ENCODE peak calls at places on chromosomes 2 and 18, in seven cellular contexts. F, Z, K, Y, J, L and G are unnamed samples.

GRCh38 chr18:61831071-61831470 is 61.7 kb downstream of the RNF152 start:
- DNase-seq in F (no peak), Z (no peak), K (no peak), L (peak; percentile 53), Y (no peak), J (peak; percentile 24), G (no peak)

GRCh38 chr2:117982376-117983033 is 31.4 kb downstream of the CCDC93 start:
- DNase-seq in Z (peak; percentile 15), K (no peak), J (no peak), L (no peak), Y (no peak), F (no peak), G (peak; percentile 32)

GRCh38 chr2:8729939-8730338 is 48.1 kb downstream of the ID2 start:
- DNase-seq in Y (no peak), L (no peak), F (no peak), K (no peak), Z (no peak), J (no peak), G (no peak)

GRCh38 chr2:42795871-42796301 is 3.5 kb upstream of the HAAO start:
- DNase-seq in J (no peak), Y (no peak), K (no peak), Z (no peak), F (no peak), L (peak; percentile 84), G (no peak)

GRCh38 chr2:39837856-39838453 is 58.9 kb upstream of the THUMPD2 start:
- DNase-seq in Y (no peak), Z (peak; percentile 61), L (peak; percentile 42), F (peak; percentile 11), J (peak; percentile 13), K (peak; percentile 44), G (peak; percentile 44)

GRCh38 chr2:239577306-239577705 is 176.5 kb upstream of the HDAC4 start:
- DNase-seq in Z (no peak), Y (no peak), L (no peak), J (no peak), K (no peak), F (no peak), G (no peak)

GRCh38 chr2:21836766-21837543 is 713.2 kb downstream of the TDRD15 start:
- DNase-seq in L (peak; percentile 95), K (no peak), J (no peak), F (no peak), Z (no peak), Y (no peak), G (no peak)

GRCh38 chr2:124024491-124025348 is at the start of gene CNTNAP5:
- DNase-seq in Z (no peak), K (no peak), F (no peak), Y (no peak), J (peak; percentile 89), L (no peak), G (peak; percentile 88)

GRCh38 chr2:172845008-172845670 is 109.5 kb downstream of the RAPGEF4 start:
- DNase-seq in Y (no peak), L (no peak), K (no peak), Z (no peak), F (no peak), J (no peak), G (no peak)

GRCh38 chr2:168169097-168169745 is 78.2 kb downstream of the STK39 start:
- DNase-seq in J (no peak), L (peak; percentile 92), Z (no peak), F (no peak), K (no peak), Y (no peak), G (no peak)

GRCh38 chr2:223711596-223712326 is 109.6 kb upstream of the SCG2 start:
- DNase-seq in J (no peak), Z (no peak), K (no peak), F (no peak), L (no peak), Y (no peak), G (no peak)

GRCh38 chr2:30315391-30316055 is 84.2 kb downstream of the LBH start:
- DNase-seq in Z (no peak), K (no peak), F (no peak), L (no peak), Y (no peak), J (no peak), G (no peak)

GRCh38 chr18:3455938-3456685 is 6.1 kb downstream of the TGIF1 start:
- DNase-seq in K (no peak), J (no peak), L (peak; percentile 54), F (no peak), Z (peak; percentile 73), Y (no peak), G (no peak)

GRCh38 chr2:28989973-28990372 is 8.9 kb downstream of the TOGARAM2 start:
- DNase-seq in K (no peak), F (no peak), L (no peak), Z (no peak), Y (no peak), J (no peak), G (no peak)

GRCh38 chr2:7018261-7018701 is 101.1 kb downstream of the RNF144A start:
- DNase-seq in Y (no peak), J (peak; percentile 81), K (no peak), F (no peak), L (no peak), Z (no peak), G (no peak)

GRCh38 chr2:41719756-41720155 is 328.1 kb upstream of the PKDCC start:
- DNase-seq in Z (no peak), F (no peak), L (no peak), J (no peak), Y (no peak), K (no peak), G (no peak)

GRCh38 chr2:78979380-78980238 is 45.9 kb upstream of the REG3G start:
- DNase-seq in L (no peak), F (no peak), Z (peak; percentile 53), J (peak; percentile 63), K (no peak), Y (peak; percentile 17), G (peak; percentile 83)

GRCh38 chr2:99562516-99562915 is 72.7 kb upstream of the REV1 start:
- DNase-seq in Z (no peak), J (no peak), K (no peak), L (no peak), Y (no peak), F (no peak), G (no peak)

GRCh38 chr18:8797206-8797605 is 91.8 kb downstream of the MTCL1 start:
- DNase-seq in Z (peak; percentile 64), F (no peak), Y (no peak), J (no peak), K (no peak), L (peak; percentile 70), G (no peak)

GRCh38 chr2:160238392-160238791 is 38.3 kb upstream of the ITGB6 start:
- DNase-seq in L (no peak), Y (no peak), F (no peak), K (no peak), J (no peak), Z (no peak), G (no peak)

GRCh38 chr18:80161781-80162417 is 52.8 kb downstream of the ADNP2 start:
- DNase-seq in Y (no peak), L (no peak), F (no peak), Z (no peak), J (no peak), K (no peak), G (no peak)

GRCh38 chr2:8456149-8457091 is 225.4 kb upstream of the ID2 start:
- DNase-seq in L (no peak), Z (no peak), K (no peak), Y (no peak), F (no peak), J (no peak), G (no peak)

GRCh38 chr2:88329815-88330603 is 122.5 kb downstream of the FOXI3 start:
- DNase-seq in L (peak; percentile 3), J (no peak), K (no peak), F (peak; percentile 49), Z (peak; percentile 64), Y (peak; percentile 77), G (peak; percentile 46)

DNA sequence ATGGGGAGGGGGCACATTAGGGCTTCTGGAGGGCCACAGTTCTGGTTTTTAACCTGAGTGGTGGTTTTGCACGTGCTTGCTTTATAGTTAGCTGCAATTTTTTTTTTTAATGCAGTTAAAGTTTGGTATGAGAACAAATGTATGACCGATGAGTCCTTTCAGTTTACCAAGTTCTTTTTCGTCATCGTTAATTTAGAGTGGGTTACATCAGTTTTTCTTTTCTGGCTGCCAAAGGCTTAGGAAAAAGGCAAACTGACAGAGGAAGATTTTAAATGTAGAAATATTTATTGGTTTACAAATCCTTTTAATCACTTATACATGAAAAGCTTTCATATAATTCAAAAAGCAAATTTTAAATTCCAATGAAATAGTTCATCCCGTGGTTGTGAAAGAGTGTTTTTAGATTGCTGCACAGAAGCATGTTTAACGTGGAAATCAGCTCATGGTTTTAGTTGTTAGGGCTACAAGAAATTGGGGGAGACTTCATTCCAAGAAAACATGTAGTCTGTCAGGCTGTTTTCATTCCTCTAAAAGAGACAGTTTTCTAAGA is 82.9 kb downstream of the MSH2 start:
- DNase-seq in L (peak; percentile 30), K (no peak), J (no peak), Z (no peak), Y (no peak), F (no peak), G (no peak)
- TF ChIP-seq USF2 in L (no peak), K (no peak), J (no peak), Z (no peak), Y (no peak), F (no peak), G (no peak)

GRCh38 chr2:154952346-154953010 is 254.0 kb downstream of the KCNJ3 start:
- DNase-seq in L (no peak), J (peak; percentile 9), Z (no peak), Y (no peak), K (no peak), F (no peak), G (no peak)
- TF ChIP-seq USF2 in L (no peak), J (no peak), Z (no peak), Y (no peak), K (no peak), F (no peak), G (no peak)

GRCh38 chr2:232713505-232713904 is 16.4 kb downstream of the GIGYF2 start:
- DNase-seq in L (no peak), Z (no peak), J (no peak), F (no peak), K (no peak), Y (no peak), G (no peak)

GRCh38 chr2:232714969-232715368 is 17.8 kb downstream of the GIGYF2 start:
- DNase-seq in Y (no peak), L (peak; percentile 18), J (no peak), Z (no peak), F (no peak), K (no peak), G (no peak)
- TF ChIP-seq USF2 in Y (no peak), L (no peak), J (no peak), Z (no peak), F (no peak), K (no peak), G (no peak)

DNA sequence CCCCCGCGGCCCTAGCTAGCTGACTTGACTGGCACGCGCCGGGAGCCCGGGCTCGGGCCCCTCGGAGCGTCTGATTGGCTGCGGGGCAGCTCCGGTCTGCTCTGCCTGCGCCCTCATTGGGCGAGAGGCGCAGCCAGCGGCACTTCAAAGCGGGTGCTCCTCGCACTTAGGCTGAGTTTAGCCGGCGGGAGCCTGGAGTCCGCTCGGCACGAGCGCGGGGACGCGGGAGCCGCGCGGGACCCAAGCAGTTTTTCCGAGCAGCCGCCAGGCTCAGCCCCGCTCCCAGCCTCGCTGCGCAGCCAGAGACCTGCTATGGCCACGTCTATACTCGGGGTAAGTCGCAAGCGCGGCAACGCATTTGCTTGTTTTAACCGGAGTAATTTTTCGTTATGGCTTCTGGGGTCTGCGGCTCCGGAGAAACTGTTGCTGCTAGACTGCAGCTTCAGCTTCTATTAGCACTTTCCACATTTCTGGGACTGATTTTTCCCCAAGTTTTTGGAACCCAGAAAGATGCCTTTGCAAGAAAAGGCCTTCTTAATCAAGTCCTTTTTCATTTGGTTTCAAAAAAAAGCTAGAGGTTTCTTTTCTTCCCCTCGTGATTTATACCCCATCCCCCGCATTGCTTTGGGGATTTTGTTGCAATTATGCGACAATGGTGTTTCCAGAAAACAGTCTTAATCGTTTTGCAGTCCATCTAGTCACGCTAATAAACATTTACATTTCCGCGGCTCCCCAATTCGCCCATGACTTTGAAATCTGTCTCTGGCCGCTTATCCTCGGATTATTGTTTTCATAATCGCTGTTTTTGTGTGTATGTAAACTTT is at the start of gene SP9:
- DNase-seq in Z (peak; percentile 44), J (peak; percentile 91), Y (no peak), F (no peak), L (peak; percentile 46), K (peak; percentile 91), G (peak; percentile 90)
- TF ChIP-seq USF2 in Z (no peak), J (no peak), Y (no peak), F (no peak), L (no peak), K (no peak), G (no peak)